ENCODE peak calls at places on chromosome 3, in ten cellular contexts. H is HL-60, V is cardiac fibroblast, Y is kidney, X is psoas muscle, C is tibial nerve, R is sigmoid colon, Z is adrenal gland, M is choroid plexus epithelial cell, O is cardiac muscle cell. N is an unnamed sample.

GRCh38 chr3:123552095-123552714 is 32.6 kb downstream of the HACD2 start:
- DNase-seq in O (peak), Y (no peak), V (peak), H (no peak), C (no peak), R (no peak), X (no peak), Z (no peak), M (peak), N (peak)

GRCh38 chr3:110138966-110139555 is 801.7 kb upstream of the DPPA4 start:
- DNase-seq in V (no peak), O (no peak), Z (no peak), H (no peak), M (no peak), R (no peak), C (no peak), Y (no peak), X (no peak), N (peak)

GRCh38 chr3:194395767-194396527 is 3.1 kb downstream of the GP5 start:
- DNase-seq in X (no peak), H (peak), Y (no peak), V (no peak), C (peak), M (peak), O (peak), R (peak), Z (no peak), N (no peak)

GRCh38 chr3:38662544-38662943 is 13.1 kb upstream of the SCN5A start:
- DNase-seq in R (no peak), Y (no peak), Z (no peak), O (no peak), X (no peak), V (peak), C (no peak), H (no peak), M (peak), N (peak)

GRCh38 chr3:78420611-78421010 is 1347.2 kb downstream of the ROBO1 start:
- DNase-seq in Y (no peak), R (no peak), C (no peak), O (no peak), V (no peak), X (no peak), Z (no peak), M (no peak), H (no peak), N (no peak)

GRCh38 chr3:153350420-153350819 is 188.4 kb downstream of the RAP2B start:
- DNase-seq in Y (no peak), V (peak), X (no peak), R (no peak), O (no peak), Z (no peak), M (peak), C (no peak), H (no peak), N (peak)

GRCh38 chr3:1251282-1252060 is 158.6 kb downstream of the CNTN6 start:
- DNase-seq in V (no peak), H (no peak), R (no peak), Y (no peak), M (peak), Z (peak), X (no peak), C (no peak), O (no peak), N (no peak)

GRCh38 chr3:124935264-124935663 is 713 bp upstream of the MUC13 start:
- DNase-seq in V (no peak), Z (no peak), C (no peak), X (no peak), R (no peak), H (no peak), O (no peak), M (no peak), Y (no peak), N (no peak)

GRCh38 chr3:173066044-173066679 is 74.9 kb downstream of the SPATA16 start:
- DNase-seq in Y (no peak), Z (no peak), R (no peak), H (no peak), C (no peak), O (no peak), M (peak), X (no peak), V (peak), N (peak)

GRCh38 chr3:143152043-143152442 is 32.5 kb downstream of the CHST2 start:
- DNase-seq in H (no peak), X (no peak), O (no peak), R (no peak), C (no peak), M (no peak), Y (no peak), V (no peak), Z (no peak), N (no peak)

GRCh38 chr3:194959217-194959616 is 273.5 kb downstream of the FAM43A start:
- DNase-seq in C (no peak), Y (no peak), Z (no peak), X (no peak), R (no peak), O (no peak), M (no peak), H (no peak), V (no peak), N (no peak)

GRCh38 chr3:57152150-57152549 is 13.0 kb downstream of the IL17RD start:
- DNase-seq in Y (no peak), X (peak), V (no peak), C (no peak), R (no peak), H (no peak), M (no peak), O (peak), Z (no peak), N (no peak)

GRCh38 chr3:23760325-23760724 is 45.4 kb upstream of the UBE2E1 start:
- DNase-seq in H (no peak), Z (no peak), O (no peak), V (peak), R (no peak), X (no peak), Y (no peak), C (no peak), M (no peak), N (no peak)

GRCh38 chr3:132008841-132009638 is 25.8 kb downstream of the CPNE4 start:
- DNase-seq in M (no peak), R (no peak), O (peak), H (no peak), V (no peak), C (no peak), Z (no peak), Y (no peak), X (no peak), N (no peak)

GRCh38 chr3:118972974-118973373 is 61.7 kb downstream of the IGSF11 start:
- DNase-seq in M (no peak), Y (no peak), R (peak), C (no peak), H (no peak), O (no peak), Z (no peak), X (no peak), V (no peak), N (no peak)

GRCh38 chr3:71725279-71725991 is at the start of gene EIF4E3:
- DNase-seq in Y (peak), V (peak), H (no peak), M (peak), X (peak), Z (peak), R (peak), C (no peak), O (peak), N (peak)

GRCh38 chr3:141489184-141489583 is 2.4 kb downstream of the RASA2 start:
- DNase-seq in V (no peak), Z (no peak), R (no peak), X (no peak), O (no peak), Y (no peak), M (no peak), H (no peak), C (no peak), N (no peak)
- H3K4me3 ChIP-seq in V (no peak), Z (no peak), R (no peak), X (no peak), O (no peak), Y (no peak), M (no peak), H (no peak), C (no peak), N (no peak)

DNA sequence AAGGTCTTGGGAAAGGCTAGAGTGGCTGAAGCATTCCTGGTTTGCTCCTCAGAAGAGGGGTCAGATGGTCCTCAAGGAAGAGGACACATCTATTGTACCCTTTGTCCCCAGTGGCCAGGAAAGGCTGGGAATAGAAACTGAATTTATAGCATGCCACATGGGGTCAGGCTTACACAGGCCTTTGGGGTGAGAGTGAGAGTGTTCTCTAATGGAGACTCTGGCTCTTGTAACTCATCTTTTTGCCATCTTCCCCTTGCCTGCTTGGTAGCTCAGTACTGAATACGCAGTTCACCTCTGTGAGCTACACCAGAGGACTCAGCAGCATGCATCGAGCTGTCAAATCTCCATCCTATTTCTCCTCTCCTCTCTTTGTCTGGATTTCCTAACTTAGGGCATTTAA is 87.5 kb downstream of the ATP2B2 start:
- DNase-seq in Z (no peak), H (no peak), M (peak), V (peak), C (no peak), O (no peak), Y (no peak), R (no peak), X (no peak), N (peak)
- TF ChIP-seq CTCF in Z (peak), H (no peak), M (peak), V (peak), C (no peak), O (peak), Y (no peak), R (no peak), X (peak), N (peak)

DNA sequence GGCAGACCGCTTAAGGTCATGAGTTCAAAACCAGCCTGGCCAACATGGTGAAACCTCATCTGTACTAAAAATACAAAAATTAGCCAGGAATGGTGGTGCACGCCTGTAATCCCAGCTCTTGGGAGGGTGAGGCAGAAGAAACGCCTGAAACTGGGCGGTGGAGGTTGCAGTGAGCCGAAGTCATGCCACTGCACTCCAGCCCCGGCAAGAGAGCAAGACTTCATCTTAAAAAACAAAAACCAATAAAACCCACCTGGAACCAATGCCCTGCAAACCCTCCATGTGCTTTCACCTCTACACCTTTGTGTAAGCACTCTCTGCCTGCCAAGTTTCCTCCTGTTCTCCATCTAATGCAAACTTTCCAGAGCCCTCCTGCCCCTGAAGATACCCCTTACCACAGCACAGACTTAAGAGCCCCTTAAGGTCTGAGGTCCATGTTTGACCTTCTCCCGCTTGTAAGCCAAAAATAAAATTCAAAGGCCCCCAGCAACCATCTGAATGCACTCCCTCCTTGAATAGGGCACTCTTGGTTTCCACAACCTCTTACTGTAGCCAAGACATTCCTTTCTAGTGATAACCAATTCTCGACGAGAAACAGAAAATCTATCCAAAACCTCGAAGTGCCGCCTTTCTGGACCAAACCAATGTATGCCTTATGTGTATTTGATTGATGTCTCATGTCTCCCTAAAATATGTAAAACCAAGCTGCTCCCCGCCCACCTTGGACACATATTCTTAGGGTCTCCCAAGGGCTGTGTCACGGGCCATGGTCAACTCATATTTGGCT is 3.0 kb downstream of the RPL32 start:
- DNase-seq in O (no peak), C (no peak), Y (no peak), R (no peak), H (no peak), V (peak), M (peak), X (no peak), Z (no peak), N (no peak)
- H3K4me3 ChIP-seq in O (no peak), C (no peak), Y (no peak), R (no peak), H (peak), V (peak), M (no peak), X (peak), Z (no peak), N (peak)

GRCh38 chr3:10926831-10927521 is 65.6 kb upstream of the SLC6A1 start:
- DNase-seq in O (no peak), H (no peak), M (no peak), Y (no peak), X (no peak), V (peak), Z (no peak), R (no peak), C (no peak), N (peak)
- TF ChIP-seq CTCF in O (no peak), H (no peak), M (no peak), Y (no peak), X (no peak), V (no peak), Z (no peak), R (no peak), C (no peak), N (no peak)

N was measured in epithelial cell of esophagus.